ENCODE peak calls at places on chromosome 20, in six cellular contexts. M is ovary, Z is uterus, G is NB4, C is breast epithelium, F is sigmoid colon. H is an unnamed sample.
A peak's percentile ranks its signal among the peaks of the same experiment; 100 is the strongest.

GRCh38 chr20:20699144-20699543 is 13.3 kb downstream of the RALGAPA2 start:
- DNase-seq in M (no peak), F (no peak), Z (no peak), G (no peak), C (no peak), H (no peak)

GRCh38 chr20:38894091-38894847 is 31.9 kb upstream of the FAM83D start:
- DNase-seq in Z (no peak), G (no peak), M (no peak), C (no peak), F (no peak), H (no peak)

GRCh38 chr20:10681466-10681865 is 7.7 kb upstream of the JAG1 start:
- DNase-seq in M (no peak), Z (no peak), C (no peak), F (no peak), G (no peak), H (no peak)

GRCh38 chr20:1827974-1828785 is 67.0 kb upstream of the SIRPA start:
- DNase-seq in C (peak; percentile 47), G (no peak), M (no peak), F (peak; percentile 76), Z (no peak), H (peak; percentile 42)

GRCh38 chr20:37378785-37379598 is 33.1 kb downstream of the SRC start:
- DNase-seq in M (no peak), F (peak; percentile 68), Z (no peak), C (no peak), G (peak; percentile 67), H (no peak)

GRCh38 chr20:62063601-62063980 is 2.1 kb downstream of the TAF4 start:
- DNase-seq in G (no peak), M (peak; percentile 45), C (no peak), Z (no peak), F (no peak), H (no peak)

GRCh38 chr20:7790189-7790588 is 150.1 kb downstream of the HAO1 start:
- DNase-seq in Z (no peak), M (no peak), F (no peak), G (no peak), C (no peak), H (no peak)

GRCh38 chr20:25338112-25339023 is 52.3 kb downstream of the ABHD12 start:
- DNase-seq in F (no peak), Z (no peak), G (no peak), M (no peak), C (no peak), H (no peak)

GRCh38 chr20:17610566-17611289 is 40.9 kb downstream of the DSTN start:
- DNase-seq in M (peak; percentile 35), C (peak; percentile 68), Z (no peak), G (no peak), F (no peak), H (peak; percentile 92)

GRCh38 chr20:25486377-25486776 is 78.9 kb downstream of the GINS1 start:
- DNase-seq in F (no peak), G (peak; percentile 24), M (peak; percentile 45), C (no peak), Z (no peak), H (no peak)

GRCh38 chr20:25247100-25247665 is 702 bp upstream of the PYGB start:
- DNase-seq in C (peak; percentile 37), Z (peak; percentile 55), G (peak; percentile 70), M (no peak), F (peak; percentile 83), H (peak; percentile 93)

GRCh38 chr20:38023181-38024085 is 9.8 kb downstream of the TTI1 start:
- DNase-seq in G (no peak), M (no peak), F (no peak), C (no peak), Z (no peak), H (no peak)

GRCh38 chr20:36572701-36573102 is 695 bp upstream of the TGIF2 start:
- DNase-seq in G (peak; percentile 77), F (no peak), Z (no peak), M (no peak), C (no peak), H (peak; percentile 87)

GRCh38 chr20:22763257-22763906 is 179.0 kb upstream of the FOXA2 start:
- DNase-seq in Z (no peak), G (no peak), M (no peak), F (no peak), C (peak; percentile 67), H (no peak)
- TF ChIP-seq POLR2A in Z (no peak), G (no peak), M (no peak), F (no peak), C (no peak), H (no peak)

DNA sequence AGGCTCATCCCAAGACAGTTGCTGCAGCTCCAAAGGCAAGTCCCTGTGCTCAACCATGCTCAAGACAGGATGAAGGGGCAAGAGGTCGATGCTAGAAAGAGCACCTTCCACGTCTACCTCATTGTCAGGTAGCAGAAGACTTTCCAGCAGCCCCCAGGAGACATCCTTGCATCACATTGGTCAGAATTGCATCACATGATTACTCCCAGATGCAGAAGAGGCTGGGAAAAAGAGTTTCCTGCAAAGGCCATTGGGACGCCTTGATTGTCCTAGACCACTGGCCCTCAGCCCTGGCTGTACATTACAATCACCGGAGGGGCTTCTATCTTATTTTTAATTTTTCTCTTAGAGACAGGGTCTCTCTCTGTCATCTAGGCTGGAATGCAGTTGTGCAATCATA is 17.3 kb upstream of the ZNF334 start:
- DNase-seq in Z (no peak), M (no peak), G (no peak), F (no peak), C (no peak), H (no peak)
- TF ChIP-seq POLR2A in Z (no peak), M (no peak), G (no peak), F (no peak), C (no peak), H (no peak)

DNA sequence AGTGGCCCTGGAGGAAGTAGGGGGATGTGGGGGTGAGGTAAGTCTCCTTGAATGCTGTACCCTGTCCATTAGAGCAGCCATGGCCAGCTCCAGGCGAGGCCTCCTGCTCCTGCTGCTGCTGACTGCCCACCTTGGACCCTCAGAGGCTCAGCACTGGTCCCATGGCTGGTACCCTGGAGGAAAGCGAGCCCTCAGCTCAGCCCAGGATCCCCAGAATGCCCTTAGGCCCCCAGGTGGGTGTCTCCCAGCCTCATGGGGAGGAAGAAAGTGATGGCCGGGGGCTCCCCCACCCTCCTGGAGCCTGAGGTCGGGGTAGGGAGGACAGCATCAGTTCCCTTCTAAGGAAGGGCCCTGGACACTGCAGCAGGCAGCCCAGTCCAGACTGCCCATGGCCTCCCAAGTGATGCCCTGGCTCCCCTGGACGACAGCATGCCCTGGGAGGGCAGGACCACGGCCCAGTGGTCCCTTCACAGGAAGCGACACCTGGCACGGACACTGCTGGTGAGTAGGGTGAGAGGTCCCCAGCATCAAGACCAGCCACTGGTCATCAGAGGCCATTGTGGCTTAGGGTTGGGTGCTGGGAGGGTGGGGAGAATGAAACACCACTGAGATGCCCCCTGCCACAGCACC is 1.0 kb downstream of the GNRH2 start:
- DNase-seq in C (no peak), G (no peak), Z (no peak), F (no peak), M (peak; percentile 42), H (no peak)
- TF ChIP-seq POLR2A in C (no peak), G (no peak), Z (no peak), F (no peak), M (no peak), H (no peak)

GRCh38 chr20:32110173-32110704 is 725 bp downstream of the TM9SF4 start:
- DNase-seq in M (no peak), F (peak; percentile 66), G (no peak), C (no peak), Z (no peak), H (no peak)

GRCh38 chr20:32108814-32109391 is 611 bp upstream of the TM9SF4 start:
- DNase-seq in C (no peak), G (no peak), M (no peak), Z (no peak), F (no peak), H (no peak)

GRCh38 chr20:32110727-32111126 is 1.2 kb downstream of the TM9SF4 start:
- DNase-seq in C (no peak), Z (no peak), M (no peak), F (no peak), G (no peak), H (no peak)

GRCh38 chr20:32111287-32111686 is 1.8 kb downstream of the TM9SF4 start:
- DNase-seq in Z (no peak), G (no peak), F (no peak), M (no peak), C (no peak), H (no peak)

GRCh38 chr20:32109392-32110172 is at the start of gene TM9SF4:
- DNase-seq in M (peak; percentile 92), F (peak; percentile 95), C (peak; percentile 86), Z (peak; percentile 88), G (peak; percentile 96), H (peak; percentile 97)
- TF ChIP-seq POLR2A in M (peak; percentile 62), F (peak; percentile 63), C (peak; percentile 46), Z (no peak), G (peak; percentile 86), H (no peak)

GRCh38 chr20:6704132-6704861 is 63.2 kb upstream of the BMP2 start:
- DNase-seq in M (no peak), C (no peak), Z (no peak), F (no peak), G (no peak), H (no peak)
- TF ChIP-seq POLR2A in M (no peak), C (no peak), Z (no peak), F (no peak), G (no peak), H (no peak)

GRCh38 chr20:40686893-40687292 is 2.1 kb downstream of the MAFB start:
- DNase-seq in C (no peak), G (no peak), Z (no peak), M (no peak), F (no peak), H (no peak)

GRCh38 chr20:40688129-40689099 is 622 bp downstream of the MAFB start:
- DNase-seq in M (peak; percentile 40), F (no peak), C (no peak), G (no peak), Z (no peak), H (peak; percentile 88)

GRCh38 chr20:40686434-40686882 is 2.6 kb downstream of the MAFB start:
- DNase-seq in M (no peak), C (no peak), Z (no peak), G (no peak), F (no peak), H (no peak)

GRCh38 chr20:40689100-40689942 is at the start of gene MAFB:
- DNase-seq in M (peak; percentile 93), F (peak; percentile 96), C (peak; percentile 93), Z (peak; percentile 93), G (peak; percentile 77), H (peak; percentile 94)

DNA sequence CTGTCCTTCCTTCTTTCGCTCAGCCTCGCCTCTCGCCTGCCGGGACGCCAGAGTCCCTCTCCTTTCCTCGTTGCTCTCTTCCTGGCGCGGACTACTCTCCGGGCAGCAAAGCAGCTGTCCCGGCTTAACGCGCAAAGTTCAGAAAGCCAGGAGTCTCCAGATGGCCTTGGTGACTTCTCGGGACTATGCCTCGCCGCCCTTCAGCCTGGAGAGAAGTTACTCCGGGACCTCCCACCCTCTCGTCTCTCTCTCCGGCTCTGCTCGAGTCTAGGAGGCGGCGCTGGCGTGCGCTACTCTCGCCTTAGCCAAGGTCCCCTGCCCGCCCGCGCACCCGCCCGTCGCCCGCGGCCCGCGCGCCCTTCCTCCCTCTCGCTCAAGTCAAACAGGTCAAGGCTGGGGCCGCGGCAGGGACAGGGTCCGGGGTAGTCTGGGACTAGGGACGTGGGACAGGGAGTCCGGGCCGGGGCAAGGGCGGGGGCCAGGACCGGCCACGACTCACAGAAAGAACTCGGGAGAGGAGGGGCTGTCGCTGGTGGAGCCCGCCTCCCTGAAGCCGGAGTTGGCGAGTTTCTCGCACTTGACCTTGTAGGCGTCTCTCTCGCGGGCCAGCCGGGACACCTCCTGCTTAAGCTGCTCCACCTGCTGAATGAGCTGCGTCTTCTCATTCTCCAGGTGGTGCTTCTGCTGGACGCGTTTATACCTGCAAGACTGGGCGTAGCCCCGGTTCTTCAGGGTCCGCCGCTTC is 1.5 kb downstream of the MAFB start:
- DNase-seq in C (peak; percentile 72), G (no peak), Z (peak; percentile 38), F (no peak), M (peak; percentile 58), H (peak; percentile 94)
- TF ChIP-seq POLR2A in C (no peak), G (no peak), Z (no peak), F (no peak), M (no peak), H (no peak)

H was measured in lower leg skin.